ENCODE peak calls at places on chromosomes 16 and 17, in ten cellular contexts. Z is left ventricle myocardium inferior; K is suprapubic skin; O is endothelial cell of umbilical vein; D is dermis blood vessel endothelial cell; A is GM10248; F is activated CD4-positive, alpha-beta T cell treated with anti-CD3 and anti-CD28 coated beads, Interleukin-2, amount 50 U/mL, for 24 hours; S is caudate nucleus; C is foreskin fibroblast; I is globus pallidus. Y is an unnamed sample.

GRCh38 chr17:68437979-68438877 is 19.1 kb downstream of the WIPI1 start:
- DNase-seq in Z (peak), K (peak), I (peak), S (no peak), C (peak), F (no peak), D (peak), O (peak), A (peak), Y (peak)

GRCh38 chr16:54050281-54051210 is 236.0 kb downstream of the IRX3 start:
- DNase-seq in D (no peak), C (no peak), O (no peak), S (no peak), K (no peak), I (no peak), F (no peak), A (no peak), Z (no peak), Y (no peak)

GRCh38 chr17:66438101-66438500 is 135.7 kb downstream of the PRKCA start:
- DNase-seq in C (no peak), Z (no peak), S (no peak), I (no peak), O (no peak), F (no peak), D (no peak), K (no peak), A (no peak), Y (no peak)

GRCh38 chr16:57245472-57246113 is 534 bp downstream of the ARL2BP start:
- DNase-seq in I (peak), S (no peak), F (no peak), Z (peak), O (peak), A (peak), D (peak), C (no peak), K (no peak), Y (peak)

GRCh38 chr16:281660-282249 is 1.2 kb upstream of the PDIA2 start:
- DNase-seq in I (no peak), Z (no peak), K (no peak), C (no peak), F (no peak), D (no peak), O (no peak), A (no peak), S (no peak), Y (no peak)

GRCh38 chr17:62587554-62587953 is 39.9 kb upstream of the MRC2 start:
- DNase-seq in I (no peak), S (no peak), K (no peak), F (no peak), D (no peak), A (no peak), C (peak), Z (no peak), O (no peak), Y (no peak)

GRCh38 chr17:77086433-77087010 is 54.2 kb upstream of the SEC14L1 start:
- DNase-seq in K (peak), D (peak), A (peak), O (peak), C (peak), S (no peak), Z (peak), F (peak), I (peak), Y (peak)

GRCh38 chr16:23712976-23713375 is at the start of gene ERN2:
- DNase-seq in F (no peak), O (no peak), D (no peak), A (peak), I (no peak), S (no peak), K (peak), Z (no peak), C (no peak), Y (no peak)

GRCh38 chr17:40753804-40754203 is 1.3 kb downstream of the KRT25 start:
- DNase-seq in S (no peak), F (no peak), K (no peak), D (no peak), O (no peak), Z (no peak), A (no peak), C (no peak), I (no peak), Y (no peak)

GRCh38 chr17:45649796-45650195 is 134.3 kb upstream of the CRHR1 start:
- DNase-seq in D (no peak), F (no peak), I (no peak), A (no peak), S (no peak), K (no peak), O (no peak), C (no peak), Z (no peak), Y (no peak)

GRCh38 chr16:28561557-28562187 is 8.0 kb downstream of the SGF29 start:
- DNase-seq in O (peak), S (no peak), Z (no peak), A (no peak), F (no peak), I (no peak), D (peak), K (no peak), C (no peak), Y (no peak)

GRCh38 chr17:12348476-12348875 is 317.2 kb upstream of the MYOCD start:
- DNase-seq in F (no peak), D (no peak), O (no peak), A (no peak), C (no peak), S (no peak), I (no peak), Z (no peak), K (no peak), Y (no peak)

GRCh38 chr17:74806334-74806733 is 30.2 kb upstream of the NAT9 start:
- DNase-seq in S (no peak), A (no peak), I (no peak), F (no peak), Z (no peak), O (no peak), D (no peak), C (no peak), K (no peak), Y (no peak)

GRCh38 chr16:15493416-15494181 is 59.2 kb downstream of the BMERB1 start:
- DNase-seq in Z (no peak), A (no peak), D (peak), C (peak), O (peak), I (no peak), K (peak), S (no peak), F (no peak), Y (peak)

GRCh38 chr16:87620201-87620495 is 17.8 kb downstream of the JPH3 start:
- DNase-seq in O (no peak), K (no peak), D (no peak), S (no peak), A (no peak), Z (no peak), C (no peak), I (no peak), F (no peak), Y (no peak)

GRCh38 chr17:31572341-31572740 is 180.9 kb downstream of the RAB11FIP4 start:
- DNase-seq in S (no peak), D (no peak), F (no peak), I (no peak), A (no peak), Z (no peak), K (no peak), C (no peak), O (no peak), Y (no peak)

GRCh38 chr16:86205521-86206245 is 304.6 kb upstream of the FOXF1 start:
- DNase-seq in K (no peak), F (no peak), D (no peak), O (no peak), S (no peak), A (no peak), C (no peak), I (no peak), Z (no peak), Y (no peak)

GRCh38 chr17:43612515-43612914 is 49.2 kb downstream of the MEOX1 start:
- DNase-seq in A (no peak), S (no peak), Z (no peak), K (no peak), D (no peak), I (no peak), O (no peak), C (no peak), F (no peak), Y (no peak)

GRCh38 chr16:48053346-48053745 is 102.4 kb downstream of the ABCC12 start:
- DNase-seq in F (no peak), A (no peak), D (no peak), S (no peak), K (no peak), O (peak), Z (no peak), I (no peak), C (peak), Y (peak)

GRCh38 chr17:228223-228615 is 46.8 kb upstream of the DOC2B start:
- DNase-seq in C (no peak), F (no peak), Z (peak), S (no peak), A (no peak), I (no peak), D (no peak), K (peak), O (no peak), Y (no peak)

GRCh38 chr17:64291268-64291851 is 28.3 kb upstream of the TEX2 start:
- DNase-seq in A (no peak), Z (no peak), C (peak), S (no peak), D (peak), I (no peak), K (no peak), F (no peak), O (no peak), Y (no peak)

GRCh38 chr17:72588961-72589360 is 468.1 kb downstream of the SOX9 start:
- DNase-seq in D (no peak), O (no peak), S (peak), F (no peak), K (no peak), C (no peak), I (no peak), Z (no peak), A (no peak), Y (peak)

GRCh38 chr16:10547708-10548107 is 32.7 kb downstream of the EMP2 start:
- DNase-seq in Z (no peak), K (no peak), S (no peak), C (no peak), O (no peak), A (no peak), F (no peak), I (no peak), D (no peak), Y (no peak)

GRCh38 chr16:22814330-22815105 is 556 bp downstream of the HS3ST2 start:
- DNase-seq in D (no peak), F (no peak), Z (no peak), I (no peak), A (no peak), O (no peak), S (no peak), K (peak), C (peak), Y (no peak)

GRCh38 chr16:4392382-4393242 is 21.0 kb downstream of the VASN start:
- DNase-seq in D (no peak), K (no peak), C (peak), S (no peak), I (no peak), Z (peak), A (no peak), F (no peak), O (no peak), Y (peak)

GRCh38 chr16:71421911-71422310 is 19.9 kb downstream of the TLE7 start:
- DNase-seq in Z (no peak), A (peak), D (peak), I (no peak), O (no peak), S (no peak), F (no peak), C (no peak), K (no peak), Y (no peak)

GRCh38 chr17:34379876-34380275 is 16.8 kb upstream of the CCL1 start:
- DNase-seq in O (no peak), D (no peak), I (no peak), S (no peak), C (no peak), K (no peak), F (no peak), Z (no peak), A (no peak), Y (no peak)

GRCh38 chr17:63185420-63185819 is 219.4 kb downstream of the TANC2 start:
- DNase-seq in O (no peak), I (peak), F (no peak), Z (no peak), K (no peak), A (no peak), C (peak), D (no peak), S (no peak), Y (peak)

GRCh38 chr17:80270104-80270503 is 9.5 kb downstream of the RNF213 start:
- DNase-seq in K (no peak), O (no peak), C (no peak), F (no peak), D (no peak), Z (no peak), A (no peak), S (no peak), I (peak), Y (no peak)

GRCh38 chr16:25605381-25605780 is 86.4 kb upstream of the HS3ST4 start:
- DNase-seq in O (no peak), S (no peak), C (no peak), I (no peak), A (no peak), K (no peak), F (no peak), D (no peak), Z (no peak), Y (no peak)

GRCh38 chr17:11454096-11454495 is 144.2 kb upstream of the DNAH9 start:
- DNase-seq in C (no peak), I (no peak), D (no peak), S (no peak), Z (no peak), K (no peak), F (no peak), A (no peak), O (no peak), Y (no peak)

GRCh38 chr17:42287305-42288077 is 807 bp upstream of the STAT5A start:
- DNase-seq in S (no peak), A (peak), Z (peak), I (peak), F (no peak), K (peak), D (no peak), C (peak), O (peak), Y (peak)

GRCh38 chr17:29504711-29505110 is 62.1 kb downstream of the ABHD15 start:
- DNase-seq in A (no peak), C (peak), O (no peak), S (no peak), I (no peak), F (no peak), D (no peak), Z (no peak), K (no peak), Y (peak)

GRCh38 chr17:63480192-63480784 is 3.4 kb downstream of the ACE start:
- DNase-seq in A (no peak), O (no peak), I (no peak), S (no peak), C (no peak), D (no peak), K (no peak), Z (no peak), F (no peak), Y (no peak)

GRCh38 chr16:81190667-81191066 is 47.8 kb upstream of the BCO1 start:
- DNase-seq in I (no peak), F (no peak), A (no peak), O (no peak), C (peak), D (no peak), S (no peak), Z (no peak), K (no peak), Y (peak)

GRCh38 chr16:87918314-87918713 is 18.0 kb downstream of the CA5A start:
- DNase-seq in A (no peak), I (peak), C (peak), O (no peak), K (no peak), S (no peak), D (no peak), F (no peak), Z (no peak), Y (peak)

GRCh38 chr16:2038359-2039285 is 9.0 kb downstream of the NTHL1 start:
- DNase-seq in D (no peak), K (no peak), O (no peak), S (no peak), A (no peak), C (peak), Z (peak), I (no peak), F (no peak), Y (no peak)